ENCODE peak calls at places on chromosome 15, in four cellular contexts. One of them, this sample, is unnamed. For H3K4me1, the result is how much of the 10 kb centered on the place peaks cover.

GRCh38 chr15:100686021-100686724 is 83.8 kb downstream of the ASB7 start:
- DNase-seq in GM12878: no peak
- DNase-seq in DND-41: no peak
- DNase-seq in astrocyte: no peak
- DNase-seq in this sample: no peak

GRCh38 chr15:66778314-66778665 is 76.3 kb downstream of the SMAD6 start:
- DNase-seq in GM12878: no peak
- DNase-seq in DND-41: no peak
- DNase-seq in astrocyte: no peak
- DNase-seq in this sample: peak

GRCh38 chr15:43905755-43906154 is 79.0 kb downstream of the WDR76 start:
- DNase-seq in GM12878: no peak
- DNase-seq in DND-41: no peak
- DNase-seq in astrocyte: no peak
- DNase-seq in this sample: no peak

GRCh38 chr15:34239151-34239761 is 14.4 kb downstream of the EMC4 start:
- DNase-seq in GM12878: no peak
- DNase-seq in DND-41: no peak
- DNase-seq in astrocyte: peak
- DNase-seq in this sample: peak

GRCh38 chr15:80508783-80509182 is 104.6 kb downstream of the ARNT2 start:
- DNase-seq in GM12878: no peak
- DNase-seq in DND-41: no peak
- DNase-seq in astrocyte: no peak
- DNase-seq in this sample: no peak

GRCh38 chr15:74390552-74391288 is 23.3 kb upstream of the CYP11A1 start:
- DNase-seq in GM12878: no peak
- DNase-seq in DND-41: no peak
- DNase-seq in astrocyte: no peak
- DNase-seq in this sample: no peak

GRCh38 chr15:40958146-40958545 is 4.9 kb downstream of the CHAC1 start:
- DNase-seq in GM12878: no peak
- DNase-seq in DND-41: no peak
- DNase-seq in astrocyte: no peak
- DNase-seq in this sample: no peak

GRCh38 chr15:41577863-41578735 is 19.1 kb downstream of the TYRO3 start:
- DNase-seq in GM12878: no peak
- DNase-seq in DND-41: no peak
- DNase-seq in astrocyte: no peak
- DNase-seq in this sample: peak

GRCh38 chr15:60760646-60761504 is 281.9 kb upstream of the ICE2 start:
- DNase-seq in GM12878: no peak
- DNase-seq in DND-41: no peak
- DNase-seq in astrocyte: peak
- DNase-seq in this sample: no peak

GRCh38 chr15:74958908-74959642 is 2.5 kb upstream of the RPP25 start:
- DNase-seq in GM12878: no peak
- DNase-seq in DND-41: no peak
- DNase-seq in astrocyte: no peak
- DNase-seq in this sample: peak

GRCh38 chr15:85415779-85416178 is 35.4 kb downstream of the AKAP13 start:
- DNase-seq in GM12878: no peak
- DNase-seq in DND-41: no peak
- DNase-seq in astrocyte: no peak
- DNase-seq in this sample: no peak

GRCh38 chr15:70912187-70912586 is 19.6 kb downstream of the LRRC49 start:
- DNase-seq in GM12878: no peak
- DNase-seq in DND-41: no peak
- DNase-seq in astrocyte: no peak
- DNase-seq in this sample: no peak

GRCh38 chr15:44729394-44729913 is 6.9 kb upstream of the TRIM69 start:
- DNase-seq in GM12878: no peak
- DNase-seq in DND-41: peak
- DNase-seq in astrocyte: peak
- DNase-seq in this sample: no peak

DNA sequence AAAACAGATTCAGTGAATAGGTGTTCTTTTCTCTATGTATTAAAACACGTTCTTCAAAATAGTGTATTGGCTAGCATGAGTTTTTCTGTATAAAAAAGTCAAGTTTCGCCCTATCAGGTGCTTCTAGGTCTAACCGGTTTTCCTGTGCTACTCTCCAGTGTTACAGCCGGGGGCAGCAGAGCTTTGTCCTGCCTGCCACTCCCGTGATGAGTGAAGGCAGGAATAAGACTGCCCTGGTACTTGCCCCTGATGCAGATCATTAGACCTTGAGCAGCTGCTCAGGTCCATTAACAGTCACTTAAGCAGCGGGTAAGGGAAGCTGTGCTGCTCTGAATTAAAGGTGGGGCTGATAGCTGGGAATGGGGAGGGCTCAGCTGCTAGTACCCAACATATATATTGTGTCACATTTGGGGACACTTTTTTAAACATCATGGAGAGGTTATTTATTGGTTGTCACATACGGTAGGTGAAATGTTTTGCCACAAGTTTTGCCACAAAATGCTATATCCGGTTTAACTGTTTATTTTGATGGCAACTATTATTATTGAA is 1.3 kb upstream of the UNC13C start:
- DNase-seq in GM12878: no peak
- DNase-seq in DND-41: no peak
- DNase-seq in astrocyte: no peak
- DNase-seq in this sample: no peak
- TF ChIP-seq CTCF in GM12878: peak
- TF ChIP-seq CTCF in DND-41: no peak
- TF ChIP-seq CTCF in astrocyte: no peak
- TF ChIP-seq CTCF in this sample: peak

GRCh38 chr15:76815421-76815820 is 89.7 kb downstream of the SCAPER start:
- DNase-seq in GM12878: no peak
- DNase-seq in DND-41: no peak
- DNase-seq in astrocyte: no peak
- DNase-seq in this sample: no peak
- H3K4me1 ChIP-seq in GM12878: under half
- H3K4me1 ChIP-seq in DND-41: under half
- H3K4me1 ChIP-seq in astrocyte: under half
- H3K4me1 ChIP-seq in this sample: under half

DNA sequence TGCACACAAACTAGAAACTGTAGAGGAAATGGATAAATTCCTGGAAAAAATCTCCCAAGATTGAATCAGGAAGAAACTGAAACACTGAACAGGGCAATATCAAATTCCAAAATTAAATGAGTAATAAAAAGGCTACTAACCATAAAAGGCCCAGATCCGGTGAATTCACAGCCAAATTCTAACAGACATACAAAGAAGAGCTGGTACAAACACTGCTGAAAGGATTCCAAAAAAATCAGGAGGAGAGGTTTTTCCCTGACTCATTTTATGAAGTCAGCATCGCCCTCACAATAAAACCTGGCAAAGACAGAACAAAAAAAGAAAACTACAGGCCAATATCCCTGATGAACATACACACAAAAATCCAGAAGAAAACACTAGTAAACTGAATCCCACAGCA is 462.4 kb upstream of the THBS1 start:
- DNase-seq in GM12878: no peak
- DNase-seq in DND-41: no peak
- DNase-seq in astrocyte: peak
- DNase-seq in this sample: no peak
- H3K4me3 ChIP-seq in GM12878: no peak
- H3K4me3 ChIP-seq in DND-41: no peak
- H3K4me3 ChIP-seq in astrocyte: no peak
- H3K4me3 ChIP-seq in this sample: no peak

GRCh38 chr15:36251450-36251849 is 328.0 kb upstream of the CDIN1 start:
- DNase-seq in GM12878: no peak
- DNase-seq in DND-41: no peak
- DNase-seq in astrocyte: no peak
- DNase-seq in this sample: no peak
- TF ChIP-seq CTCF in GM12878: no peak
- TF ChIP-seq CTCF in DND-41: no peak
- TF ChIP-seq CTCF in astrocyte: no peak
- TF ChIP-seq CTCF in this sample: peak

GRCh38 chr15:52427804-52428203 is 100.9 kb downstream of the MYO5A start:
- DNase-seq in GM12878: no peak
- DNase-seq in DND-41: no peak
- DNase-seq in astrocyte: peak
- DNase-seq in this sample: no peak

GRCh38 chr15:52424856-52425431 is 103.7 kb downstream of the MYO5A start:
- DNase-seq in GM12878: no peak
- DNase-seq in DND-41: no peak
- DNase-seq in astrocyte: no peak
- DNase-seq in this sample: no peak

GRCh38 chr15:52423852-52424251 is 104.8 kb downstream of the MYO5A start:
- DNase-seq in GM12878: no peak
- DNase-seq in DND-41: no peak
- DNase-seq in astrocyte: no peak
- DNase-seq in this sample: no peak

DNA sequence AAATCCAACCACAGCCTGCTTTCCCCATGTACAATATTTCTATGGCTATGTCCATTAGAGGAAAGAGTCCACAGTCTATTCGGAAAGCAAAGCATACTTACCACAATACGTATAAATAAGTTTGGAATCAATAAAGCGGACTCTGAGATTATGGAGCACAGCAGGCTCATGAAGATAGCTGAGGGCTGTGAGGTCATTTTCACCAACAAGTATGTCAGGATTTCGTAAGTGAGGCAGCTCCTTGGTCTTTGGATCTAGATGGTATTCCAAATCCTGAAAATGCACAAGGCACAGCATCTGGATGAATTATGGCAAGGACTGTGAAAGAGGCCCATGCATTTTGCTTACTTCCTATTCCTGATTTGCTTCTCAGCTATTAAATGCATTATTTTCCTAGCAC is 100.4 kb downstream of the MYO5A start:
- DNase-seq in GM12878: no peak
- DNase-seq in DND-41: no peak
- DNase-seq in astrocyte: no peak
- DNase-seq in this sample: no peak
- H3K4me1 ChIP-seq in GM12878: under half
- H3K4me1 ChIP-seq in DND-41: under half
- H3K4me1 ChIP-seq in astrocyte: under half
- H3K4me1 ChIP-seq in this sample: under half

DNA sequence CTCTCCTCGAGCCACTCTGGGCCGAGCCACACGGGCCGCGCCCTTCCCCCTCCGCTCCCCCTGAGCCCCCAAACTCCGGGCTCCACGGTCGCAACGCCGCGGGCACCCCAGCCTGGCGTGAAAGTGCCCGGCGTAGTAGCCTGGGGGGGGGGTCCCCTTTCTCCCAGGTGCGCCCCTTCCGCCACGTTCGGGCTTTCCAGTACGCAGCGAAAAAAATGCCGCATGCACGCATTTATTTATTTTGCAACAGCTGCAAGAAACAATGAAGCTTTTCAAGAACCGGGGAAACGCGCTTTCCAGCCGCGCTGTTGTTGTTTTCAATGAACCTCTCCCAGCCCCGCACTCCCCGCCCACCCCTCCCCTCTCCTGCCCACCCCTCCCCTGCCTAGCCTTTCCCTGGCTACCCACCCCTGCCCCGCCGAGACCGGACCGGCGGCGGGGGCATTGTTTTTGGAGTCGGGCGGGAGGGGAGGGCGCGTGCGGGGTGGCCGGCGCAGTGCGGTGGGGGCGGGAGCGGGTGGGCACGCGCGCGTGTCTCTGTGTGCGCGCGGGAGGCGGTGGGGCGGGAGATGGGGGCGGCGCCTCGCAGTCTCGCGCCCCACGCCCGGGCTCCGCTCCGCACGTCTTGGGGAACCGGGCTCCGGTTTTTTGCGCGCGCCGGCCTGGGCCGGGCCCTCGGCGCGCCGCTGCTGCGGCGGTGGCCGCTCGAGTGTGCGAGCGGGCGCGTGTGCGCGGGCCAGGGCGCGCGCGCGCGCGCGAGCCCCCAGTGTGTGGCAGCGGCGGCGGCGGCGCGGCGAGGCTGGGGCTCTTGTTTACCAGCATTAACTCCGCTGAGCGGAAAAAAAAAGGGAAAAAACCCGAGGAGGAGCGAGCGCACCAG is at the start of gene IGF1R:
- DNase-seq in GM12878: no peak
- DNase-seq in DND-41: peak
- DNase-seq in astrocyte: peak
- DNase-seq in this sample: peak
- H3K4me3 ChIP-seq in GM12878: peak
- H3K4me3 ChIP-seq in DND-41: peak
- H3K4me3 ChIP-seq in astrocyte: peak
- H3K4me3 ChIP-seq in this sample: peak

GRCh38 chr15:90340345-90340744 is 11.7 kb upstream of the ZNF774 start:
- DNase-seq in GM12878: no peak
- DNase-seq in DND-41: no peak
- DNase-seq in astrocyte: no peak
- DNase-seq in this sample: no peak
- TF ChIP-seq CTCF in GM12878: no peak
- TF ChIP-seq CTCF in DND-41: no peak
- TF ChIP-seq CTCF in astrocyte: no peak
- TF ChIP-seq CTCF in this sample: peak

GRCh38 chr15:77002436-77002835 is 7.5 kb downstream of the PSTPIP1 start:
- DNase-seq in GM12878: no peak
- DNase-seq in DND-41: peak
- DNase-seq in astrocyte: peak
- DNase-seq in this sample: peak
- H3K4me1 ChIP-seq in GM12878: under half
- H3K4me1 ChIP-seq in DND-41: under half
- H3K4me1 ChIP-seq in astrocyte: under half
- H3K4me1 ChIP-seq in this sample: under half

This sample was measured in RWPE2.